ENCODE peak calls at places on chromosome 4, in five cellular contexts. J is endothelial cell of umbilical vein, X is A549, C is brain microvascular endothelial cell, M is neural progenitor cell. E is an unnamed sample.

GRCh38 chr4:80103615-80104014 is 30.6 kb upstream of the ANTXR2 start:
- DNase-seq in J (no peak), X (no peak), C (no peak), M (no peak), E (no peak)

GRCh38 chr4:150217192-150217591 is 138.9 kb downstream of the DCLK2 start:
- DNase-seq in J (peak; percentile 45), X (no peak), C (peak; percentile 37), M (peak; percentile 68), E (peak; percentile 81)

GRCh38 chr4:44760142-44760898 is 34.0 kb upstream of the GNPDA2 start:
- DNase-seq in J (peak; percentile 26), X (peak; percentile 1), C (peak; percentile 7), M (peak; percentile 52), E (peak; percentile 20)

GRCh38 chr4:105191621-105192210 is 45.0 kb downstream of the TET2 start:
- DNase-seq in J (peak; percentile 67), X (no peak), C (peak; percentile 18), M (no peak), E (no peak)

GRCh38 chr4:167787231-167787630 is 305.1 kb upstream of the ANXA10 start:
- DNase-seq in J (no peak), X (no peak), C (no peak), M (no peak), E (no peak)

GRCh38 chr4:74446193-74446868 is 1.4 kb downstream of the AREG start:
- DNase-seq in J (no peak), X (no peak), C (no peak), M (no peak), E (no peak)

GRCh38 chr4:109648266-109648996 is 54.8 kb downstream of the CASP6 start:
- DNase-seq in J (peak; percentile 93), X (no peak), C (peak; percentile 28), M (no peak), E (no peak)

GRCh38 chr4:6319530-6320150 is 50.0 kb downstream of the WFS1 start:
- DNase-seq in J (no peak), X (no peak), C (no peak), M (no peak), E (no peak)

GRCh38 chr4:74327751-74328150 is 19.5 kb downstream of the EPGN start:
- DNase-seq in J (peak; percentile 78), X (no peak), C (no peak), M (no peak), E (no peak)

GRCh38 chr4:168631241-168632151 is 134.6 kb downstream of the PALLD start:
- DNase-seq in J (peak; percentile 72), X (peak; percentile 62), C (peak; percentile 60), M (peak; percentile 94), E (peak; percentile 86)

GRCh38 chr4:121071640-121072037 is 696 bp downstream of the NDNF start:
- DNase-seq in J (no peak), X (no peak), C (no peak), M (peak; percentile 13), E (no peak)

GRCh38 chr4:40909363-40909876 is 159.7 kb downstream of the NSUN7 start:
- DNase-seq in J (peak; percentile 98), X (no peak), C (peak; percentile 72), M (no peak), E (no peak)

DNA sequence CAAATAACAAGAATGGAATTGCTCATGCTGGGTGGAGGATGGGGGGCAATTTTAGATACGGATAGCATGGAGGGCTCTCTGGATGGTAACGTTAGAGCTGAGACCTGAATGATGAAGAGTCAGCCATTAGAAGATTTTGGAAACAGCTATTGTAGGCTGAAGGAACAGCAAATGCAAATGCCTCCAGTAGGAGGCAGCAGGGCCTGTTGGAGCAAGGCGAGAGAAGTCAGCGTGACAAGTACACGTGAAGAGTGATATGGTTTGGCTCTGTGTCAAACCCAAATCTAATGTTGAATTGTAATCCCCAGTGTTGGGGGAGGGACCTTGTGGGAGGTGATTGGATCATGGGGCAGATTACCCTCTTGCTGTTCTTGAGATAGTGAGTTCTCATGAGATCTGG is 59.3 kb upstream of the SOD3 start:
- DNase-seq in J (peak; percentile 40), X (no peak), C (peak; percentile 11), M (peak; percentile 34), E (no peak)
- TF ChIP-seq CTCF in J (peak; percentile 27), X (no peak), C (peak; percentile 56), M (peak; percentile 44), E (no peak)

DNA sequence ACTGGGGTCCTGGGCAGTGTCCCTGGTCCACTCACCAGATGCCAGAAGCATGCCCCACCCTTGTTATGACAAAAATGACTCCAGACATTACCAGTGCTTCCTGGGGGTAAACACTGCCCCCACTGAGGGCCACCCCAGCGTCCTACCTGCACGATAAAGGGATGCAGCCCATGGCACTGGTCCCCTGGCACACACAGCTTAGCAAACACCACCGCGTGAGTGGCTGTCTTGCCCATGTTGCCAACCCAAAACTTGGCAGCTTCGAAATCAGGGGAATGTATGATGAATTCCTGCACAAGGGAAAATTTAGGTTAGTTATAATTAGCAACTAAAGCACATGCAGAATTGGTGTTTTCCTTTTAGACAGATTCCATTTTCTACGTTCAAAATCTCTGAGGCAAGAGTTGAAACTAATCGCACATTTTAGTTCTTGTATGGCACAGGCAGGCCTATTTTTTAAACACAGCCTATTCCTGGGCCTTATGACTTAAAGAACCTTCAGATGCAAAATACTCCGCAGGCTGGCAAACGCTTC is 30.4 kb downstream of the ACOX3 start:
- DNase-seq in J (no peak), X (no peak), C (no peak), M (no peak), E (no peak)
- H3K4me3 ChIP-seq in J (no peak overlapping the region), X (no peak overlapping the region), C (no peak overlapping the region), M (no peak overlapping the region), E (no peak overlapping the region)

DNA sequence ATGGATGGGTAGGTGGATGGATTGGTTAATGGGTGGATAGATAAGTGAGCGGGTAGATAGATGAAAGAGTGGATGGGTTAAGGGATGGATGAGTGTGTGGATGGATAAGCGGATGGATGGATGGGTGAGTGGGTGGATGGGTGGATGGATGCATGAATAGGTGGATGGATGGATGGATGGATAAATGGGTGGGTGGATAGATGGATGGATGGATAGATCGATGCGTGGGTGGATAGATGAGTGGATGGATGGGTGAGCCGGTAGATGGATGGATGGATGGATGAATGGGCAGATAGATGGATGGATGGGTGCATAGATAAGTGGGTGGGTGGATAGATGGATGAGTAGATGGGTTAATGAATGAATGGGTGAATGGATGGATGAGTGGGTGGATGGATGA is 90.9 kb downstream of the CPZ start:
- DNase-seq in J (no peak), X (no peak), C (no peak), M (no peak), E (no peak)
- TF ChIP-seq CTCF in J (no peak), X (no peak), C (no peak), M (no peak), E (no peak)

DNA sequence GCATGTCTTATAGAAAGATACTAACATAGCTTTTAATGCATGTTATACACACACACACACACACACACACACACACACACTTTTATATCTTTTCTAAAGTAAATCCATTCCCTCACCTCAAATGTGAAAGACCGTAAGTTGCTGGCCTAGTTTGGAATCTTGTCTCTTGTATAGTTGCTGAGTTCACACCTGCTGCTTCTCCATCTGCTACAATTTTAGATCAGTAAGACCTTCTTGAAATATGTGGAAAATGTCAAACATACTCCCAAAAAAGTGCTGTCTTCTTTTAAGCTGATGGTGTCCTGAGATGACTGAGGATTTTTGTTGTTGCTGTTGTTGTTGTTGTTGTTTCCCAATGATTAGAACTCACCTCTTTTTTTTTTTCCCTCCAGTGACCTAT is 121.3 kb downstream of the SNCA start:
- DNase-seq in J (no peak), X (no peak), C (no peak), M (no peak), E (no peak)
- H3K4me3 ChIP-seq in J (no peak overlapping the region), X (no peak overlapping the region), C (no peak overlapping the region), M (no peak overlapping the region), E (no peak overlapping the region)

DNA sequence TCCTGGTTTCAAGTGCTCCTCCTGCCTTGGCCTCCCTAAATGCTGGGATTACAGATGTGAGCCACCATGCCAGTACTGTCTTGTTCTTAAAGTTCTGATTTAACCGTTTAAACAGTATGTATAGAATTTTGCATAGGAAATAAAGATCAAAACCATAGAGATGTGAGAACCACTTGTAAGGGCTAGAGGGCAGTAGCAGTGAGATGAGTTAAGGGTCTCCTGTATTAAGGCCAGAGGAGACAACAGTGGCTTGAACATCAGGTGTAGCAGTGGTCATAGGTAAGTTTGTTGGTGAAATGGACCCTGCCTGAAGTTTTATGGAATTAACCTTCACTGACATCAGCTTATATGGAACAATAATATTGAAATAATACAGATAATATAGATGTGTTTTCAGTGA is 155.7 kb downstream of the SLC4A4 start:
- DNase-seq in J (no peak), X (no peak), C (no peak), M (no peak), E (no peak)
- TF ChIP-seq CTCF in J (no peak), X (no peak), C (peak; percentile 41), M (no peak), E (no peak)

DNA sequence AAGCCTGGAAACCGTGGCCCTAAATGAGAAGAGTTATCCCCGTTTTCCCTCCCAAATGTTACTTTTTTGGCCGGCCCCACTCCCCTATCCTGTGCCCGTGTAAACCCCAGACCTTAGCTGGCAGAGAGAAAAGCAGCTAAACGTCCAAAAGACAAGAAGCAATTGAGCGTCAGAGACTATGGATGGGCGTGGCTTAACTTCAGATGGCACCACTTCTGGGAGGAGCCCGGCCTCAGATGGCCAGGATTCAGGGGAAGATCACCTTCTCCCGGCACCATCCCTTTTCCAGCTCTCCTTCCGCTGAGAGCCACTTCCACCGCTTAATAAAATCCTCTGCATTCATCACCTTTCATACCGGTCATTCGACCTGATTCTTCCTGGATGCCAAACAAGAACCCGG is 350.1 kb upstream of the PCDH7 start:
- DNase-seq in J (no peak), X (no peak), C (no peak), M (no peak), E (no peak)
- H3K4me3 ChIP-seq in J (no peak overlapping the region), X (no peak overlapping the region), C (no peak overlapping the region), M (no peak overlapping the region), E (no peak overlapping the region)

DNA sequence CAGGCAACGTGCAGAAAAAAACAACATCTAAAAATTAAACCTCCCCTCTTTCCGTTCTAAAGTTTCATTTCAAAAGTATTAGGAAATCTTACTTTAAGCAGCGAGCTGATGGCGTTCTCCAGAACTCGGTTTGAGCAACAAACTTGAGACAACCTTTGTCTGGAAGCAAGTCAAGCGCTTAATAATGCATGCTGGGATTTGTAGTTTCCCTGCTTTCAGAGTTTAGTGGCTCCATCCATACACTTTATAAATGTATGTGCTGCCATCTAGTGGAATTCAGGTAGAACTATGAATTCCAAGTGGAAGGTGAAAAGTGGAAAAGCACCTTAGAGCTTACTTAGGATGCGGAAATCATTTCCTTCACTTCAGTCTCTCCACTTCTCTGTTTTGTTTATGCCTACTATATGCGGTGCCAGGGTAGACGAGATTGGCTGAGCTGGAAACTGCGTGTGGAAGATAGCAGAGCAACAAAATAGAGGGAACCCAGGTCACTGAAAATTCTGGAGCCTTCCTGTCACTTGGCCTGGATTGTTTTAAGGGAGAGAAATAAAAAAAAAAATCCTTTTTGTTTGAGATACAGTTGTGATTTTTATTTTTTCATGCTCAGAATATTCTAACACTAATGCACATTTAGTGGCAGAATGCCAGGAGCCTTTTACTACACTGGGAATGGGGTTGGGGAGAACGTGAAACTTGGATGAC is at the start of gene BDH2:
- DNase-seq in J (peak; percentile 93), X (peak; percentile 75), C (peak; percentile 95), M (peak; percentile 92), E (peak; percentile 95)
- TF ChIP-seq CTCF in J (peak; percentile 59), X (peak; percentile 61), C (peak; percentile 51), M (peak; percentile 84), E (peak; percentile 62)